ENCODE peak calls at places on chromosomes 6 and 20, in ten cellular contexts. A is lower lobe of right lung, G is GM06990, Q is aorta, T is neuronal stem cell, R is gastrocnemius medialis, H is dorsolateral prefrontal cortex, O is ascending aorta, U is psoas muscle, M is endodermal cell. Z is an unnamed sample.
A peak's percentile ranks its signal among the peaks of the same experiment; 100 is the strongest.

GRCh38 chr6:4350571-4351505 is 215.5 kb upstream of the ECI2 start:
- DNase-seq in T (no peak), M (peak; percentile 11), U (no peak), Q (no peak), R (no peak), A (no peak), H (no peak), G (no peak), O (no peak), Z (peak; percentile 78)

GRCh38 chr6:42104095-42104806 is 38.2 kb downstream of the C6orf132 start:
- DNase-seq in Q (peak; percentile 75), G (peak; percentile 77), H (no peak), T (peak; percentile 69), R (peak; percentile 39), A (peak; percentile 89), M (peak; percentile 94), U (peak; percentile 87), O (peak; percentile 80), Z (no peak)

GRCh38 chr20:8361008-8361652 is 229.1 kb downstream of the PLCB1 start:
- DNase-seq in H (no peak), O (no peak), R (no peak), U (no peak), M (no peak), T (no peak), G (no peak), A (no peak), Q (no peak), Z (peak; percentile 1)

GRCh38 chr20:58709013-58709702 is 16.6 kb downstream of the NPEPL1 start:
- DNase-seq in M (no peak), T (no peak), A (no peak), H (peak; percentile 5), Q (no peak), R (no peak), U (no peak), G (no peak), O (no peak), Z (no peak)

GRCh38 chr6:52993461-52993860 is 1.6 kb downstream of the GSTA4 start:
- DNase-seq in R (no peak), A (no peak), G (no peak), Q (no peak), T (no peak), O (no peak), M (no peak), H (no peak), U (no peak), Z (no peak)

GRCh38 chr6:22929228-22929627 is 359.9 kb downstream of the HDGFL1 start:
- DNase-seq in G (no peak), H (no peak), T (no peak), R (no peak), M (no peak), Q (no peak), A (no peak), O (no peak), U (no peak), Z (peak; percentile 47)

GRCh38 chr6:150939399-150939798 is 73.9 kb downstream of the MTHFD1L start:
- DNase-seq in G (no peak), T (no peak), Q (no peak), H (no peak), O (no peak), A (no peak), M (no peak), U (no peak), R (no peak), Z (peak; percentile 55)

GRCh38 chr20:32474009-32474716 is 111.0 kb downstream of the NOL4L start:
- DNase-seq in Q (no peak), O (no peak), T (no peak), M (no peak), R (no peak), G (no peak), U (no peak), A (no peak), H (no peak), Z (no peak)

GRCh38 chr20:54345301-54345724 is 130.1 kb upstream of the DOK5 start:
- DNase-seq in H (no peak), O (no peak), R (no peak), G (no peak), U (no peak), Q (no peak), M (no peak), T (no peak), A (no peak), Z (peak; percentile 81)

GRCh38 chr6:90062667-90063066 is 168.4 kb downstream of the GJA10 start:
- DNase-seq in M (no peak), H (no peak), T (no peak), G (no peak), A (no peak), O (no peak), U (no peak), R (no peak), Q (no peak), Z (peak; percentile 84)

DNA sequence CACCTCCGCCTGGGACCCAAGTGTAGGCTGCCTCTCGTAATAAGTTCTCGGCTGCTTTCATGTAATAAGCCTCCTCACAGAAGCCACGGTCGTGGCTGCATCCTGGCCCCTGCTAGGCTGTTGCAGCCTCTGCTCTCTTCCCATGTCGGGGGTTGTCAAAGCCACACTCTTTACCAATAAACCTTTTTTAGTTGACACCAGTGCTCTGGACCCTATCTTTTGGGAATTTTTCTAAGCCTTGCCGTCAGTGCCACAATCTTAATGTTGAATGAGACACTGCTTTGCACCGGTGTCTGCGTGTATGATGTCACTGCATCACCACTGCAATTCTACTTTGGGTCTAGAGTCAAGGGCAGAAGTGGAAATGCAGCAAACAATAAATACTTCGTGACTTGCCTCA is 57.7 kb upstream of the CCN6 start:
- DNase-seq in Q (no peak), T (no peak), O (no peak), H (no peak), R (no peak), M (no peak), U (no peak), A (no peak), G (no peak), Z (no peak)
- H3K4me3 ChIP-seq in Q (no peak overlapping the region), T (no peak overlapping the region), O (no peak overlapping the region), H (no peak overlapping the region), R (no peak overlapping the region), M (no peak overlapping the region), U (no peak overlapping the region), A (no peak overlapping the region), G (no peak overlapping the region), Z (no peak overlapping the region)

GRCh38 chr6:30074331-30075093 is 1.1 kb downstream of the RNF39 start:
- DNase-seq in Q (no peak), H (no peak), G (no peak), O (no peak), A (peak; percentile 45), R (no peak), M (peak; percentile 83), T (no peak), U (no peak), Z (no peak)
- H3K4me3 ChIP-seq in Q (no peak overlapping the region), H (peak overlapping the region; percentile 60), G (no peak overlapping the region), O (peak overlapping the region; percentile 55), A (peak overlapping the region; percentile 60), R (peak overlapping the region; percentile 13), M (peak overlapping the region; percentile 73), T (peak overlapping the region; percentile 34), U (peak overlapping the region; percentile 46), Z (peak overlapping the region; percentile 83)

GRCh38 chr6:124885171-124885570 is 77.1 kb upstream of the RNF217 start:
- DNase-seq in A (no peak), G (no peak), R (no peak), U (no peak), M (no peak), T (no peak), O (no peak), Q (no peak), H (no peak), Z (no peak)

GRCh38 chr6:124887872-124888580 is 74.2 kb upstream of the RNF217 start:
- DNase-seq in G (no peak), T (no peak), R (no peak), H (no peak), O (no peak), U (no peak), Q (no peak), M (no peak), A (no peak), Z (no peak)

GRCh38 chr6:124882580-124883393 is 79.5 kb upstream of the RNF217 start:
- DNase-seq in G (no peak), M (no peak), H (no peak), O (no peak), Q (no peak), U (no peak), A (no peak), T (no peak), R (no peak), Z (peak; percentile 79)

DNA sequence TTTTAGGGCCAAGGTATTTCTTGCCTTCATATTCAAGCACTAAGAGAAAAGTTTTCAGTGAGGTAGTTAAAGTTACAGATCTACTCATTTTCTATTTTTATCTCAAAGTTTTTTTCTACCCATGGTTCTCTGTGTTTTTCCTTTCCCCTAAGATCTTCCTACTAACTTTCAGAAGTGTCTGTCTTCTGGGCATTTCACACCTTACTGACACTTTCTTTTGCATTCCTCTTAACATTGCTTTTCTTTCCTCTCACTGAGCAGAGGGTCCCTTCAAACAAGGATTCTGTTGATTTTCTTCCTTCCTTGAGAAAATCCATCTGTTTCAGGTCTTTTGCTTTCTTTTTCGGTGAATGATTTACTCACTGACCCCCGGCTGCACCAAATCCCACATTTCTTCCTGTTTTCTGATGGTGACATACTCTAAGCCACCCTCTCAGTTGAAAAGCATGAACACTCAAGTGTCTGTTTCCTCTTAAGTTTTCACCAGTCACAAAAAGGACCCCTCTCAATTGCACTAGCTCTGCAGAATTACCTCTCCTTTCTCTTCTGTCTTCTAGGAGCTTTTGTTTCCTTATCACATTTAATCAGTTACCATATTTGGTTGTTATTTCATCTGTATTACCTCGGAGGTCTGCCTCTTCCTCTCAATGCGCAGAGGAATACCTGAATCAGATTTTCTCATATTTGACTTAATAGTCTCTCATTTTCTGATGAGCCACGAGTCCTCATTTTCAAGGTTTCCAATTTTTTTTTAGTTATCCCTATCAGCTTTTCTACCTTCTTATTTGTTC is 73.5 kb upstream of the RNF217 start:
- DNase-seq in U (no peak), M (no peak), G (no peak), O (no peak), R (no peak), H (no peak), T (no peak), A (no peak), Q (no peak), Z (no peak)
- H3K4me3 ChIP-seq in U (no peak overlapping the region), M (no peak overlapping the region), G (no peak overlapping the region), O (peak overlapping the region; percentile 33), R (no peak overlapping the region), H (no peak overlapping the region), T (no peak overlapping the region), A (no peak overlapping the region), Q (no peak overlapping the region), Z (no peak overlapping the region)

DNA sequence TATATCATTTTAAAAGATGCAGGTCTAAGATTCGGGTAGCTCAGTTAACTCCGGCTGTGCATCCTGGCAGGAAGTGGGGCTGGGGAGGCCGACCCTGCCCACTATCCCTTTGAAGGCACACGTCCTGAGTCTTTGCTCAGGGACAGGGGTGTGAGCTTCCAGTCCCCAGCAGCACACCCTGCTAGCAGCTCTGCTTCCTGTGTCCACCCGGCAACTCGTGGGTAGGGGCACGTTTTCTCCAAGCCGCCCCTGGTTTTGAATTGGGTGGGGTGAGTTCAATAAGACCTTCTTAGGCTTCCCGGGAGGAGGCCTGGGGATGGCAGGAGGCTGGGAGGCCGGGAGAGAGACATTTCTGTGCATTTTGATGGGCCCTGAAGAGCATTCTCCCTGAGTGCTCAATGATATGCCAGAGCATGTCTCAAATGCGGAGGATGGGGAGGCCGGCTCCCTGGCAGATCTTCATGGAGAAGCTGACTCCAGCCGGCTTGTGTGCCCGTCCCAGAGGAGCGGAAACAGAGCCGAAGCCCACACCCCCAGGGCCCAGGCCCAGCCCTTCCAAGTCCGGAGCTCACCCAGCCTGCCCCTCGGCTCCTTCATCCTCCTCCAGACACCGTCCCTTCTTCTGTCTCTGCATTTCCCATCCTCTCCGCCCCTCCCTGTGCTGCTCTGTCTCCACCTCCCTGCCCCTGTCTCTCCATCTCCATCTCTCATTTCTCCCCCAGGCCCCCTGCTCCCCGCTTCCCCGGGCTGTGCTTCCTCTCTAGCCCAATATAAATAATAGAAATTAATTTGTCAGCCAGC is 36.3 kb upstream of the ZFAND3 start:
- DNase-seq in G (peak; percentile 35), T (no peak), A (no peak), U (peak; percentile 55), M (peak; percentile 85), O (no peak), Q (no peak), R (no peak), H (peak; percentile 27), Z (no peak)
- H3K4me3 ChIP-seq in G (peak overlapping the region; percentile 56), T (peak overlapping the region; percentile 37), A (peak overlapping the region; percentile 51), U (peak overlapping the region; percentile 73), M (peak overlapping the region; percentile 78), O (peak overlapping the region; percentile 70), Q (peak overlapping the region; percentile 48), R (peak overlapping the region; percentile 60), H (peak overlapping the region; percentile 76), Z (peak overlapping the region; percentile 32)

Z was measured in bronchial epithelial cell.